ENCODE peak calls at places on chromosomes 2 and 18, in six cellular contexts. U, G, O, R, J and E are unnamed samples.

GRCh38 chr2:213764849-213765248 is 480.6 kb downstream of the SPAG16 start:
- DNase-seq in U (no peak), G (no peak), O (no peak), R (no peak), J (no peak), E (no peak)

GRCh38 chr2:103003750-103004250 is 242.0 kb downstream of the TMEM182 start:
- DNase-seq in U (no peak), G (no peak), O (no peak), R (no peak), J (no peak), E (no peak)

GRCh38 chr18:41378628-41379027 is 576.4 kb upstream of the PIK3C3 start:
- DNase-seq in U (no peak), G (no peak), O (no peak), R (no peak), J (peak), E (no peak)

GRCh38 chr2:64140665-64141064 is 3.6 kb downstream of the PELI1 start:
- DNase-seq in U (no peak), G (no peak), O (no peak), R (no peak), J (peak), E (peak)

GRCh38 chr2:91442246-91442905 is 2750.9 kb downstream of the RPIA start:
- DNase-seq in U (peak), G (peak), O (no peak), R (peak), J (peak), E (no peak)

GRCh38 chr2:64259301-64259700 is 115.1 kb upstream of the PELI1 start:
- DNase-seq in U (no peak), G (no peak), O (no peak), R (no peak), J (peak), E (no peak)

GRCh38 chr18:31241900-31242409 is 76.0 kb upstream of the DSG1 start:
- DNase-seq in U (peak), G (no peak), O (no peak), R (peak), J (no peak), E (no peak)

GRCh38 chr18:73782405-73782804 is 365.2 kb downstream of the FBXO15 start:
- DNase-seq in U (no peak), G (no peak), O (no peak), R (no peak), J (no peak), E (no peak)

GRCh38 chr2:105691942-105692341 is 52.8 kb upstream of the NCK2 start:
- DNase-seq in U (no peak), G (no peak), O (no peak), R (no peak), J (no peak), E (no peak)

GRCh38 chr18:70132999-70133398 is 72.5 kb downstream of the RTTN start:
- DNase-seq in U (peak), G (no peak), O (no peak), R (no peak), J (peak), E (no peak)

GRCh38 chr2:205129531-205129930 is 552.8 kb upstream of the NRP2 start:
- DNase-seq in U (no peak), G (no peak), O (no peak), R (no peak), J (no peak), E (no peak)

GRCh38 chr2:46657042-46657504 is 177.7 kb downstream of the TMEM247 start:
- DNase-seq in U (peak), G (peak), O (peak), R (peak), J (peak), E (peak)

GRCh38 chr2:225002039-225002655 is 40.1 kb downstream of the DOCK10 start:
- DNase-seq in U (peak), G (no peak), O (peak), R (peak), J (peak), E (peak)

GRCh38 chr2:8923173-8923572 is 80.3 kb downstream of the MBOAT2 start:
- DNase-seq in U (no peak), G (no peak), O (no peak), R (no peak), J (no peak), E (peak)

GRCh38 chr18:23193727-23194126 is 58.4 kb downstream of the CABLES1 start:
- DNase-seq in U (no peak), G (no peak), O (no peak), R (no peak), J (no peak), E (no peak)

GRCh38 chr2:181586569-181587076 is 70.3 kb downstream of the CERKL start:
- DNase-seq in U (peak), G (no peak), O (no peak), R (peak), J (no peak), E (no peak)

GRCh38 chr2:41705634-41706033 is 342.2 kb upstream of the PKDCC start:
- DNase-seq in U (no peak), G (no peak), O (no peak), R (no peak), J (no peak), E (no peak)

GRCh38 chr2:133568598-133568997 is 335 bp upstream of the NCKAP5 start:
- DNase-seq in U (no peak), G (no peak), O (no peak), R (no peak), J (no peak), E (no peak)

GRCh38 chr2:169743549-169743948 is 9.9 kb downstream of the KLHL23 start:
- DNase-seq in U (no peak), G (peak), O (no peak), R (no peak), J (no peak), E (no peak)

GRCh38 chr2:134070281-134070731 is 183.6 kb upstream of the MGAT5 start:
- DNase-seq in U (no peak), G (no peak), O (no peak), R (no peak), J (no peak), E (no peak)

GRCh38 chr2:226891780-226892590 is 56.1 kb downstream of the RHBDD1 start:
- DNase-seq in U (no peak), G (no peak), O (no peak), R (no peak), J (no peak), E (peak)

GRCh38 chr2:104004818-104005217 is 849.1 kb upstream of the POU3F3 start:
- DNase-seq in U (no peak), G (no peak), O (no peak), R (no peak), J (no peak), E (no peak)

GRCh38 chr2:172586255-172586891 is 30.5 kb downstream of the PDK1 start:
- DNase-seq in U (no peak), G (no peak), O (no peak), R (no peak), J (no peak), E (no peak)

GRCh38 chr18:57910817-57911216 is 107.7 kb upstream of the ATP8B1 start:
- DNase-seq in U (no peak), G (no peak), O (no peak), R (peak), J (no peak), E (peak)

GRCh38 chr2:127094509-127095366 is 12.2 kb downstream of the BIN1 start:
- DNase-seq in U (peak), G (peak), O (no peak), R (peak), J (no peak), E (peak)

GRCh38 chr2:80489718-80490117 is 185.2 kb upstream of the LRRTM1 start:
- DNase-seq in U (no peak), G (no peak), O (no peak), R (no peak), J (peak), E (no peak)

GRCh38 chr2:239139101-239139500 is 261.7 kb downstream of the HDAC4 start:
- DNase-seq in U (no peak), G (no peak), O (no peak), R (no peak), J (no peak), E (no peak)

GRCh38 chr18:75811156-75811555 is 383.7 kb upstream of the SMIM21 start:
- DNase-seq in U (no peak), G (no peak), O (no peak), R (no peak), J (no peak), E (no peak)

GRCh38 chr2:73516033-73516432 is 126.2 kb downstream of the NAT8 start:
- DNase-seq in U (no peak), G (no peak), O (no peak), R (no peak), J (no peak), E (no peak)

GRCh38 chr2:56806924-56807323 is 623.1 kb downstream of the CCDC85A start:
- DNase-seq in U (no peak), G (no peak), O (no peak), R (no peak), J (no peak), E (no peak)

GRCh38 chr2:240556553-240557100 is 1.2 kb downstream of the ANKMY1 start:
- DNase-seq in U (peak), G (no peak), O (peak), R (peak), J (peak), E (peak)

GRCh38 chr18:13585379-13586153 is 140.8 kb downstream of the FAM210A start:
- DNase-seq in U (no peak), G (no peak), O (no peak), R (no peak), J (no peak), E (no peak)

GRCh38 chr18:13584826-13585225 is 141.5 kb downstream of the FAM210A start:
- DNase-seq in U (no peak), G (no peak), O (no peak), R (no peak), J (no peak), E (peak)

GRCh38 chr18:13587937-13588336 is 138.4 kb downstream of the FAM210A start:
- DNase-seq in U (no peak), G (no peak), O (no peak), R (no peak), J (no peak), E (no peak)

GRCh38 chr18:13587477-13587876 is 138.9 kb downstream of the FAM210A start:
- DNase-seq in U (no peak), G (no peak), O (no peak), R (no peak), J (no peak), E (no peak)

GRCh38 chr18:13587001-13587400 is 139.4 kb downstream of the FAM210A start:
- DNase-seq in U (no peak), G (no peak), O (no peak), R (no peak), J (no peak), E (no peak)
- TF ChIP-seq POLR2A in U (no peak), G (no peak), O (no peak), R (no peak), J (no peak), E (no peak)

GRCh38 chr2:86440631-86441391 is at the start of gene KDM3A:
- DNase-seq in U (peak), G (peak), O (peak), R (peak), J (peak), E (peak)

GRCh38 chr2:86441392-86441788 is 219 bp downstream of the KDM3A start:
- DNase-seq in U (no peak), G (no peak), O (no peak), R (no peak), J (no peak), E (no peak)

GRCh38 chr2:86442642-86443005 is 1.5 kb downstream of the KDM3A start:
- DNase-seq in U (peak), G (peak), O (peak), R (peak), J (peak), E (peak)

GRCh38 chr2:86441789-86442641 is 844 bp downstream of the KDM3A start:
- DNase-seq in U (peak), G (peak), O (peak), R (peak), J (peak), E (peak)

DNA sequence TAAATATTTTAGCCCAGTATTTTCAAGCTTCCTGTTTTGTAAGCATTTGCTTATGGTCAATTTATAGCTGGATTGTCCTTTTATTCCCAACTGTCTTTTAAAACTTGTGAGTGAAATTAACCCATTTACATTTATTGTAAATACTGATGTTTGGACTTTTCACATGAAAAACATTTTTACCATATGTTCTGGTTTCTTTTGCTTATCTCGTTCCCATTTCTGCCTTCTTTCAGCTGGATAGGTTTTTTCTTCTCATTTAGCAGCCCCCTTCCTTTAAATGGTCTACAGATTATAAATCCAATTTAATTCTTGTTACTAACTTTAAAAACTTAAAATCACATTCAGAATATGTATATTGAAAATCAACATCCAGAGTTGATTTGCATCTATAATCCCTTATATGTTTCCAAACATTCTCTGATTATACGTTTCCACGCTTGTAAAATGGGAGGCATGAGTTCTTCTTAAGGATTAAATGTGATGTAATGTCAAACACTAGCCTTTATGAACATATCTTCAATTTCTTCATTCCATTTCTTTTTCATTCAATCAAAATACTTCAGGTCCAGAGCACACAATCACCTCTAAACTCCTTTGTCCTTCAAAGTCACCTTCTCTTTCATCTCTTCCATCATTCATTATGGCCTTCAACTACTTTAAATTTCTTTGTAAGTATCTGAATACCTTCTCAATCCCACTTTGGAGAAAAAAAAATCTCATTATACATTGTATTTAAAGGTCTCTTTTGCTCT is 1.1 kb upstream of the KDM3A start:
- DNase-seq in U (no peak), G (no peak), O (no peak), R (no peak), J (peak), E (peak)
- TF ChIP-seq POLR2A in U (no peak), G (no peak), O (no peak), R (no peak), J (no peak), E (no peak)

GRCh38 chr2:150705767-150706166 is 218.3 kb upstream of the RND3 start:
- DNase-seq in U (no peak), G (no peak), O (no peak), R (no peak), J (peak), E (no peak)
- TF ChIP-seq POLR2A in U (no peak), G (no peak), O (no peak), R (no peak), J (no peak), E (no peak)

GRCh38 chr2:38076250-38076709 is 329 bp upstream of the CYP1B1 start:
- DNase-seq in U (peak), G (peak), O (no peak), R (peak), J (peak), E (peak)
- TF ChIP-seq POLR2A in U (peak), G (no peak), O (no peak), R (peak), J (no peak), E (no peak)

GRCh38 chr2:20641123-20641985 is 9.5 kb downstream of the HS1BP3 start:
- DNase-seq in U (no peak), G (peak), O (no peak), R (no peak), J (peak), E (no peak)
- TF ChIP-seq POLR2A in U (no peak), G (no peak), O (no peak), R (no peak), J (no peak), E (no peak)

GRCh38 chr2:241702155-241702404 is 241 bp downstream of the ING5 start:
- DNase-seq in U (no peak), G (no peak), O (peak), R (peak), J (no peak), E (no peak)

GRCh38 chr2:241702405-241703127 is 727 bp downstream of the ING5 start:
- DNase-seq in U (peak), G (peak), O (peak), R (peak), J (peak), E (peak)

GRCh38 chr2:241703128-241703604 is 1.3 kb downstream of the ING5 start:
- DNase-seq in U (peak), G (no peak), O (no peak), R (peak), J (peak), E (no peak)

GRCh38 chr2:241701155-241701404 is 759 bp upstream of the ING5 start:
- DNase-seq in U (no peak), G (no peak), O (no peak), R (no peak), J (no peak), E (no peak)

GRCh38 chr2:241701405-241702154 is at the start of gene ING5:
- DNase-seq in U (peak), G (peak), O (peak), R (peak), J (peak), E (peak)
- TF ChIP-seq POLR2A in U (peak), G (peak), O (peak), R (peak), J (peak), E (peak)

GRCh38 chr18:62715439-62715792 is at the start of gene PHLPP1:
- DNase-seq in U (no peak), G (no peak), O (no peak), R (no peak), J (no peak), E (no peak)

GRCh38 chr18:62716679-62717058 is 1.3 kb downstream of the PHLPP1 start:
- DNase-seq in U (peak), G (peak), O (peak), R (peak), J (peak), E (peak)

GRCh38 chr18:62714671-62715438 is 486 bp upstream of the PHLPP1 start:
- DNase-seq in U (peak), G (peak), O (peak), R (peak), J (peak), E (peak)

GRCh38 chr18:62717059-62717849 is 1.9 kb downstream of the PHLPP1 start:
- DNase-seq in U (peak), G (no peak), O (peak), R (peak), J (peak), E (peak)

GRCh38 chr18:62715829-62716678 is 713 bp downstream of the PHLPP1 start:
- DNase-seq in U (peak), G (peak), O (peak), R (peak), J (peak), E (peak)
- TF ChIP-seq POLR2A in U (no peak), G (no peak), O (peak), R (no peak), J (no peak), E (no peak)

GRCh38 chr2:218711550-218711929 is 905 bp downstream of the TTLL4 start:
- DNase-seq in U (no peak), G (no peak), O (no peak), R (no peak), J (no peak), E (peak)

GRCh38 chr2:218710334-218710686 is 325 bp upstream of the TTLL4 start:
- DNase-seq in U (no peak), G (no peak), O (no peak), R (no peak), J (no peak), E (no peak)

GRCh38 chr2:218709906-218710305 is 729 bp upstream of the TTLL4 start:
- DNase-seq in U (no peak), G (no peak), O (no peak), R (no peak), J (no peak), E (no peak)

GRCh38 chr2:218708086-218708485 is 2.5 kb upstream of the TTLL4 start:
- DNase-seq in U (no peak), G (no peak), O (no peak), R (no peak), J (no peak), E (no peak)

DNA sequence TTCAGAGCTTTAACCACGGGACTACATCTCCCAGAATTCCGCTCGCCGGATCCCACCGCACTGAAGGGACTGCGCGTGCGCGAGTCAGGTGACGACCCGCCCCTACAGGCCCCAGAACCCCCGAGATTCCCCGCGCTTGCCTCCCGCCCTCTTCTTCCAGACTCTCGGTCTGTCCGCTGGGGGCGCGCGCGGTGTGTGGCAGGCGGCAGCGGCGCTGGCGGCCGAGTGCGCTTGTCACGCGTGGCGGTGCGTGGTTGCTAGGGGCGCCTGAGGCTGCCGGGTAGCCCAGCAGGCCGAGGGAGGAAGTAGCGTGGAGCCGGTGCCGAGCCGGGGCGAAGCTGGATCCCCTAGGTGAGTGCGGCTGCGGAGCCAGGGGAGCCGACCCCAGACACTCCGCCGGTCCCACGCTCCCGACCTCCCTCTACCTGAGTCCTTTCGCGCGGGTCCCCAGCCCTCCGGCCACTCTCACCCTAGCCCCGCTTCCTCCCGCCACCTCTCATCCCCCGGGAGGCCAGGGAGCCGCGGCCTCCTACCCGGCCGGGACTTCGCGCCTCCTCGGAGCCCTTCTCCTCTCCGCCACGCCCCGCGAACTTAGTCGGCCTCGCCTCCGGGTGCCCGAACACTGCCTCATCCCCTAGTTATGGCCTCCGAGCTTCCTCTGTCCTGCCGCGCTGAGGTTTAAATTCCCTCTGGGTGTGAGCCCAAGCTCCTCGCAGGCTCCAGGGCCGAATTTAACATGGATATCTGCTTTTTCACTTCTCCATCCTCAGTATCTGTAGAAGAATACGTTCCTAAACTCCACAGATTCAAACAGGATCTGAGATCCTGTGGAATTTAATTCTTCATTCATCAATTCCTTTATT is at the start of gene TTLL4:
- DNase-seq in U (peak), G (peak), O (peak), R (peak), J (peak), E (peak)
- TF ChIP-seq POLR2A in U (peak), G (peak), O (peak), R (peak), J (peak), E (peak)